ENCODE peak calls at places on chromosome 18, in seven cellular contexts. E is fibroblast of villous mesenchyme; Q is BE2C; V is GM06990; P is stimulated activated CD4-positive, alpha-beta T cell treated with anti-CD3 and anti-CD28 coated beads, Interleukin-1b, Interleukin-23, amount 100 ng/mL, for 24 hours; B is RCC 7860; U is prostate gland. J is an unnamed sample.

GRCh38 chr18:57965246-57965645 is 78.8 kb upstream of the NEDD4L start:
- DNase-seq in E (no peak), Q (no peak), V (no peak), P (no peak), B (no peak), U (no peak), J (no peak)

GRCh38 chr18:75213610-75214009 is 3.0 kb downstream of the TSHZ1 start:
- DNase-seq in E (peak; percentile 59), Q (no peak), V (no peak), P (no peak), B (no peak), U (no peak), J (no peak)

GRCh38 chr18:36158261-36158867 is 28.7 kb downstream of the ELP2 start:
- DNase-seq in E (peak; percentile 89), Q (no peak), V (no peak), P (no peak), B (peak; percentile 57), U (no peak), J (no peak)

GRCh38 chr18:20971886-20972267 is 139.7 kb downstream of the ROCK1 start:
- DNase-seq in E (peak; percentile 38), Q (no peak), V (no peak), P (no peak), B (peak; percentile 17), U (no peak), J (no peak)

GRCh38 chr18:13501896-13502295 is 224.5 kb downstream of the FAM210A start:
- DNase-seq in E (no peak), Q (no peak), V (peak; percentile 38), P (no peak), B (no peak), U (no peak), J (no peak)

GRCh38 chr18:36124841-36125240 is 4.3 kb downstream of the SLC39A6 start:
- DNase-seq in E (no peak), Q (no peak), V (no peak), P (no peak), B (no peak), U (no peak), J (no peak)

GRCh38 chr18:36287653-36288052 is 9.9 kb upstream of the FHOD3 start:
- DNase-seq in E (no peak), Q (no peak), V (no peak), P (no peak), B (no peak), U (no peak), J (no peak)

GRCh38 chr18:23196119-23197004 is 61.1 kb downstream of the CABLES1 start:
- DNase-seq in E (no peak), Q (no peak), V (no peak), P (no peak), B (no peak), U (no peak), J (peak; percentile 16)

GRCh38 chr18:54975598-54975997 is 16.3 kb upstream of the CCDC68 start:
- DNase-seq in E (no peak), Q (no peak), V (no peak), P (no peak), B (no peak), U (no peak), J (no peak)

GRCh38 chr18:53687002-53687401 is 537.5 kb downstream of the MBD2 start:
- DNase-seq in E (no peak), Q (no peak), V (no peak), P (no peak), B (no peak), U (no peak), J (no peak)

GRCh38 chr18:22276334-22276713 is 106.9 kb downstream of the GATA6 start:
- DNase-seq in E (no peak), Q (no peak), V (no peak), P (no peak), B (no peak), U (no peak), J (no peak)

GRCh38 chr18:50038448-50038847 is 156.5 kb downstream of the MYO5B start:
- DNase-seq in E (no peak), Q (no peak), V (no peak), P (no peak), B (no peak), U (no peak), J (no peak)

GRCh38 chr18:3319399-3319798 is 57.5 kb downstream of the MYL12B start:
- DNase-seq in E (no peak), Q (no peak), V (peak; percentile 63), P (no peak), B (no peak), U (no peak), J (no peak)

GRCh38 chr18:30814446-30814845 is 228.1 kb downstream of the DSC3 start:
- DNase-seq in E (no peak), Q (no peak), V (no peak), P (no peak), B (no peak), U (no peak), J (no peak)

GRCh38 chr18:24514439-24514838 is 54.0 kb downstream of the HRH4 start:
- DNase-seq in E (peak; percentile 33), Q (peak; percentile 24), V (no peak), P (no peak), B (peak; percentile 60), U (no peak), J (peak; percentile 27)

GRCh38 chr18:13568443-13569392 is 157.6 kb downstream of the FAM210A start:
- DNase-seq in E (no peak), Q (no peak), V (peak; percentile 65), P (peak; percentile 33), B (no peak), U (no peak), J (no peak)

GRCh38 chr18:6401687-6402086 is 13.0 kb downstream of the L3MBTL4 start:
- DNase-seq in E (no peak), Q (no peak), V (no peak), P (no peak), B (no peak), U (no peak), J (no peak)

GRCh38 chr18:5884375-5884774 is 10.9 kb downstream of the TMEM200C start:
- DNase-seq in E (no peak), Q (no peak), V (no peak), P (no peak), B (no peak), U (no peak), J (no peak)

GRCh38 chr18:48166971-48167370 is 236.5 kb upstream of the SMAD2 start:
- DNase-seq in E (no peak), Q (no peak), V (no peak), P (no peak), B (no peak), U (no peak), J (no peak)

GRCh38 chr18:49560277-49561126 is 1.4 kb upstream of the LIPG start:
- DNase-seq in E (no peak), Q (no peak), V (no peak), P (no peak), B (no peak), U (peak; percentile 43), J (no peak)